ENCODE peak calls at places on chromosome 1, in four cellular contexts. J is HS-5, R is germinal center, E is uterus. F is an unnamed sample.

GRCh38 chr1:38403667-38404066 is 357.1 kb upstream of the POU3F1 start:
- DNase-seq in J (no peak), R (no peak), E (no peak), F (no peak)

GRCh38 chr1:100892554-100892953 is 2.1 kb downstream of the EXTL2 start:
- DNase-seq in J (no peak), R (no peak), E (no peak), F (no peak)

GRCh38 chr1:223761416-223761815 is 49.1 kb downstream of the CAPN2 start:
- DNase-seq in J (no peak), R (no peak), E (no peak), F (no peak)

GRCh38 chr1:46491500-46492268 is 2.0 kb downstream of the DMBX1 start:
- DNase-seq in J (no peak), R (no peak), E (no peak), F (no peak)

GRCh38 chr1:54273837-54274192 is 73.8 kb downstream of the MRPL37 start:
- DNase-seq in J (no peak), R (no peak), E (peak), F (no peak)

GRCh38 chr1:8871965-8872399 is 6.5 kb downstream of the ENO1 start:
- DNase-seq in J (no peak), R (no peak), E (no peak), F (no peak)

GRCh38 chr1:151265446-151266236 is 11.1 kb downstream of the PSMD4 start:
- DNase-seq in J (no peak), R (no peak), E (no peak), F (no peak)

GRCh38 chr1:192559115-192560006 is 16.2 kb upstream of the RGS1 start:
- DNase-seq in J (peak), R (no peak), E (no peak), F (peak)

GRCh38 chr1:55352080-55352800 is 137.1 kb upstream of the USP24 start:
- DNase-seq in J (no peak), R (no peak), E (peak), F (peak)

GRCh38 chr1:27594542-27595510 is 9.1 kb downstream of the AHDC1 start:
- DNase-seq in J (no peak), R (no peak), E (peak), F (no peak)

GRCh38 chr1:154948079-154948478 is 7.8 kb downstream of the PBXIP1 start:
- DNase-seq in J (no peak), R (no peak), E (no peak), F (no peak)

GRCh38 chr1:25022361-25023189 is 92.5 kb upstream of the RUNX3 start:
- DNase-seq in J (no peak), R (peak), E (peak), F (peak)

GRCh38 chr1:93581917-93582850 is 99.5 kb downstream of the BCAR3 start:
- DNase-seq in J (no peak), R (no peak), E (no peak), F (no peak)

GRCh38 chr1:172537366-172537765 is 4.4 kb downstream of the SUCO start:
- DNase-seq in J (no peak), R (no peak), E (no peak), F (no peak)

GRCh38 chr1:16324456-16324890 is 27.8 kb downstream of the FBXO42 start:
- DNase-seq in J (peak), R (no peak), E (peak), F (peak)

GRCh38 chr1:5972198-5972520 is 20.1 kb downstream of the NPHP4 start:
- DNase-seq in J (no peak), R (no peak), E (no peak), F (no peak)

GRCh38 chr1:230863449-230863848 is 4.9 kb downstream of the C1orf198 start:
- DNase-seq in J (no peak), R (peak), E (no peak), F (no peak)

GRCh38 chr1:111219466-111220286 is 7.8 kb upstream of the CHI3L2 start:
- DNase-seq in J (no peak), R (peak), E (no peak), F (no peak)

F was measured in fibroblast of the conjunctiva.